ENCODE peak calls at places on chromosomes 5 and 9, in eight cellular contexts. P is GM06990; Y is colonic mucosa; E is prostate gland; A is CD8-positive, alpha-beta memory T cell; Z is adrenal gland; C is fibroblast of mammary gland; G is AG09309. N is an unnamed sample.

GRCh38 chr5:142618125-142618524 is 67.8 kb downstream of the FGF1 start:
- DNase-seq in P (no peak), Y (no peak), E (no peak), A (no peak), Z (peak), C (peak), G (no peak), N (no peak)

GRCh38 chr5:87949665-87950640 is 318.7 kb downstream of the TMEM161B start:
- DNase-seq in P (no peak), Y (no peak), E (no peak), A (no peak), Z (no peak), C (no peak), G (no peak), N (no peak)

GRCh38 chr5:133941456-133942196 is 26.8 kb downstream of the C5orf15 start:
- DNase-seq in P (no peak), Y (no peak), E (no peak), A (no peak), Z (no peak), C (no peak), G (no peak), N (no peak)

GRCh38 chr9:103245369-103245768 is 250.2 kb downstream of the CYLC2 start:
- DNase-seq in P (no peak), Y (no peak), E (no peak), A (no peak), Z (no peak), C (no peak), G (no peak), N (no peak)

GRCh38 chr5:66891184-66891925 is 295.2 kb downstream of the MAST4 start:
- DNase-seq in P (no peak), Y (peak), E (peak), A (no peak), Z (peak), C (no peak), G (no peak), N (no peak)

GRCh38 chr9:6897831-6898230 is 140.1 kb downstream of the KDM4C start:
- DNase-seq in P (no peak), Y (peak), E (no peak), A (no peak), Z (no peak), C (no peak), G (no peak), N (no peak)

GRCh38 chr9:32590898-32591297 is 17.9 kb upstream of the NDUFB6 start:
- DNase-seq in P (no peak), Y (no peak), E (no peak), A (no peak), Z (no peak), C (no peak), G (no peak), N (no peak)

GRCh38 chr5:132090107-132090506 is 16.5 kb downstream of the CSF2 start:
- DNase-seq in P (no peak), Y (no peak), E (no peak), A (no peak), Z (no peak), C (peak), G (peak), N (no peak)

GRCh38 chr5:160030631-160031377 is 21.9 kb downstream of the TTC1 start:
- DNase-seq in P (no peak), Y (no peak), E (no peak), A (no peak), Z (peak), C (no peak), G (no peak), N (no peak)

GRCh38 chr9:93597142-93597706 is 20.8 kb downstream of the PHF2 start:
- DNase-seq in P (no peak), Y (no peak), E (no peak), A (no peak), Z (no peak), C (no peak), G (no peak), N (peak)

GRCh38 chr5:8827701-8828100 is 718.2 kb downstream of the SEMA5A start:
- DNase-seq in P (no peak), Y (no peak), E (no peak), A (no peak), Z (no peak), C (peak), G (no peak), N (no peak)

GRCh38 chr5:75550597-75550996 is 38.9 kb downstream of the POLK start:
- DNase-seq in P (no peak), Y (no peak), E (no peak), A (no peak), Z (no peak), C (no peak), G (no peak), N (no peak)

GRCh38 chr9:99162759-99163364 is 57.9 kb downstream of the TGFBR1 start:
- DNase-seq in P (no peak), Y (no peak), E (no peak), A (no peak), Z (no peak), C (peak), G (no peak), N (no peak)

GRCh38 chr5:82821978-82822927 is 254.9 kb downstream of the TMEM167A start:
- DNase-seq in P (no peak), Y (no peak), E (no peak), A (no peak), Z (no peak), C (peak), G (no peak), N (no peak)

GRCh38 chr5:128121679-128122078 is 38.1 kb downstream of the SLC12A2 start:
- DNase-seq in P (no peak), Y (peak), E (peak), A (no peak), Z (peak), C (peak), G (no peak), N (no peak)

GRCh38 chr5:79146352-79146751 is 34.7 kb downstream of the BHMT start:
- DNase-seq in P (no peak), Y (no peak), E (no peak), A (no peak), Z (no peak), C (peak), G (peak), N (no peak)

GRCh38 chr5:101929628-101930027 is 366.5 kb downstream of the SLCO4C1 start:
- DNase-seq in P (no peak), Y (no peak), E (no peak), A (no peak), Z (no peak), C (no peak), G (no peak), N (no peak)

GRCh38 chr5:14457475-14457874 is 124.1 kb upstream of the OTULINL start:
- DNase-seq in P (no peak), Y (no peak), E (no peak), A (no peak), Z (no peak), C (no peak), G (no peak), N (no peak)

GRCh38 chr5:31825775-31826068 is 186.8 kb downstream of the PDZD2 start:
- DNase-seq in P (no peak), Y (no peak), E (no peak), A (no peak), Z (no peak), C (no peak), G (no peak), N (no peak)

GRCh38 chr5:173472164-173472563 is 143.9 kb upstream of the STC2 start:
- DNase-seq in P (no peak), Y (peak), E (peak), A (no peak), Z (peak), C (peak), G (peak), N (no peak)

GRCh38 chr9:97742545-97742944 is 45.4 kb upstream of the XPA start:
- DNase-seq in P (no peak), Y (no peak), E (no peak), A (no peak), Z (no peak), C (no peak), G (no peak), N (no peak)

GRCh38 chr9:97737429-97737828 is 40.3 kb upstream of the XPA start:
- DNase-seq in P (no peak), Y (no peak), E (no peak), A (no peak), Z (no peak), C (peak), G (no peak), N (peak)

GRCh38 chr9:97741947-97742346 is 44.8 kb upstream of the XPA start:
- DNase-seq in P (no peak), Y (no peak), E (no peak), A (no peak), Z (no peak), C (no peak), G (no peak), N (no peak)

GRCh38 chr9:97744710-97745708 is 47.9 kb upstream of the XPA start:
- DNase-seq in P (no peak), Y (no peak), E (no peak), A (no peak), Z (peak), C (no peak), G (no peak), N (peak)

DNA sequence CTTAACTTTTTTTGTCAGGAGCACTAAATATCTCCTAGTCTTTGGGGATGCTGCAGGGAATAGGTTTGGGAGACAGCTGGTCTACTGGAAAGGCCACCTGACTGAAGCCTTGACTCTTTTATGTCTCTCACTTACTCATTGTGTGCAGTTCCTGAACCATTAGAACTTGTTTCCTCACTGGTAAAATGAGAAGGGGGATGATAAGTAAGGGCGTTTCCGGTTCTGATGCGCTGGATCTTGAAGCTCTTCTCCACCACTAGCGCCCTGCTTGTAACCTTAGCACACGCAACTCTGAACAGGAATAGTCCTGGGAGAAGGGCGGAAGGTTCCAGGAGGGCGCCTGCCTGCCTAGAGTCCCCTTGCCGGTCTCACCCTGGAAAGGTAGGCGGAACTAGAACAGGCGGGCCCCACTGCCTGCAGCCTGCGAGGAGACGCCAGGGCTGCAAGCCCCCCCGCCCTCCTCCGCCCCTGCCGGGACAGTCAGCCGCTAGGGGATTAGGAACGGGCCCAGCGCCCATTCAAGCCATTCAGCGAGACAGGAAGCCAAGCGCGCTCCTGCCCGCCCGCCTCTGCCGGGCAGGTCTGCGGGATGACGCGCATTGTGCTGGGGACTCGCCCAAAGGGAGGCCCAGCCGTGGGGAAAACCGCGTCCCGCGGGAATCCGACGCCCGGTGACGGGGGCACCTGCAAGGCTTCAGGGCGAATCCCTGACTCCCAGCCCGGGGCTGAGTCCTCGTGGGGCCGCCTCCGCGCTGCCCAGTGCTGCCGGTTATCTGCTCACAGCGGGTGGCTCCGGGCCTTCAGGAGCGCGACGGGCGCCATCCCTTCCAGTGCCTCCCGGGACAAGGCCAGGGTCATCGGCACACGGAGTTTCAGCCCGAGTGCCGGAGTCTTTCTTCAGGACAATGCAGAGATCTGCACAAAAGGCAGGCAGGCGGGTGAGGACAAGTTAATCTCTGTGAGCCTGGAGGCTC is 44.0 kb upstream of the XPA start:
- DNase-seq in P (peak), Y (peak), E (peak), A (no peak), Z (peak), C (peak), G (no peak), N (peak)
- H3K4me3 ChIP-seq in P (no peak), Y (peak), E (peak), A (no peak), Z (no peak), C (peak), G (peak), N (peak)

GRCh38 chr5:180829711-180830110 is 27.1 kb upstream of the MGAT1 start:
- DNase-seq in P (no peak), Y (no peak), E (no peak), A (no peak), Z (no peak), C (no peak), G (no peak), N (no peak)
- H3K4me3 ChIP-seq in P (peak), Y (no peak), E (no peak), A (peak), Z (no peak), C (no peak), G (no peak), N (no peak)

DNA sequence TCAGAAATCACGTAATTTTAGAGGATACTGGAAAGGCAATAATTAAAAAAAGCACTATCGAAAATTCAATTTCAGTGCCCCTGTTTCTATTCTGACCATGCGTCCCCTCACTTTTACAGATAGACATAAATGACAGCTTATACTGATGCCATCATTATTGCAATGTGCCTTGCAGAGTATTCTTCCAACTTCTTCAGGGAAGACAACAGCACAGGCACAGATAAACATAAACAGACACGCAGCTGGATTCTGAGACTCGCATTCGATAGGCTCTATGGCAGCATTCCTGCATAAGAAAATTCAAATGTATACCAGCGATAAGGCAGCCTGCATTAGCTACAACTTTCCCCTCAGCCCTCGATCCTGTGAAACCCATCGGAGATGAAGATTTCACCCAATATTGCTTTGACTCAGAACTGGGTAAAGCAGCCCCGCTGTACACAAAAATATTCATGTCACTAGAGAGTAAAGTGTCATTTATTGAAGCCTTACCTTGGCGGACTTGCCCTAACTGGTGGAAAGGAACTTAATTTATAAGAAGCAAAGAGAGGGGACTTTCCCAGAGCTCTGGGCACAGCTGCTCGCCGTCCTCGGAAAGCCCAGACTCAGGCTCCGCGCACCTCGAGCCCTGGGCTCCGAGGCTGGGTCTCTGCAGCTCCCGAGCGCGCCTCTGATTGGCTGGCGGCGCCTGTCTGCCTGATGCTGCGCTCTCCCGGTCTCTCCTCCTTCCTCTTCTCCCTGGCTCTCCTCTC is at the start of gene CDH18:
- DNase-seq in P (no peak), Y (no peak), E (peak), A (no peak), Z (peak), C (peak), G (no peak), N (peak)
- H3K4me3 ChIP-seq in P (no peak), Y (no peak), E (peak), A (no peak), Z (no peak), C (peak), G (peak), N (peak)

GRCh38 chr9:4618700-4619099 is 43.4 kb upstream of the PLPP6 start:
- DNase-seq in P (no peak), Y (no peak), E (no peak), A (no peak), Z (no peak), C (no peak), G (no peak), N (no peak)

GRCh38 chr9:4615778-4616177 is 46.3 kb upstream of the PLPP6 start:
- DNase-seq in P (no peak), Y (no peak), E (no peak), A (no peak), Z (no peak), C (no peak), G (no peak), N (no peak)

GRCh38 chr9:4617752-4618151 is 44.3 kb upstream of the PLPP6 start:
- DNase-seq in P (no peak), Y (no peak), E (no peak), A (no peak), Z (no peak), C (no peak), G (no peak), N (no peak)

GRCh38 chr9:4615251-4615650 is 46.8 kb upstream of the PLPP6 start:
- DNase-seq in P (no peak), Y (no peak), E (no peak), A (no peak), Z (no peak), C (peak), G (peak), N (no peak)

DNA sequence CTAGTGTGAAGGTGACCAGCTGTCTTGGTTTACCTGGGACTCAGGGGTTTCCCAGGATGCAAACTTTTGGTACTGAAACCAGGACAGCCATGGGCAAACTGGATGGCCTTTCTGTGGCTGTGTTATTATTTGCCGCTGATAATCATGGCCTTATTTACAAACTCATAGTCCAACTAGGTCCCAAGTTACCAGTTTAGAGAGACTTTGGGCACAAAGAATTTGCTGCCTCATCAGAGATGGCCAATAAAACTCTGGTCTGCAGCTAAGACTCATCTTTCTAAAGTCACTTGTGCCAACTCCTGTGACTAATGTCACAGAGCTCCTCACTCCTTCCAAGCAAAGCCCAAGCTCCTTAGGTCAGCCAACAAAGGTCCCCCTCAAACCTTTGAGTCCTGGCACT is 47.5 kb upstream of the PLPP6 start:
- DNase-seq in P (no peak), Y (no peak), E (no peak), A (no peak), Z (no peak), C (no peak), G (no peak), N (no peak)
- H3K4me3 ChIP-seq in P (no peak), Y (no peak), E (no peak), A (no peak), Z (no peak), C (no peak), G (no peak), N (no peak)

GRCh38 chr9:29214162-29214520 is 1640.9 kb upstream of the C9orf72 start:
- DNase-seq in P (no peak), Y (no peak), E (no peak), A (no peak), Z (no peak), C (no peak), G (no peak), N (peak)
- H3K4me3 ChIP-seq in P (no peak), Y (no peak), E (peak), A (no peak), Z (no peak), C (no peak), G (no peak), N (peak)

GRCh38 chr5:156686816-156687215 is 163.3 kb upstream of the PPP1R2B start:
- DNase-seq in P (no peak), Y (no peak), E (no peak), A (no peak), Z (peak), C (no peak), G (no peak), N (no peak)
- H3K4me3 ChIP-seq in P (no peak), Y (no peak), E (no peak), A (no peak), Z (no peak), C (no peak), G (no peak), N (no peak)

N was measured in H7.